ENCODE peak calls at places on chromosomes 13 and 19, in six cellular contexts. Q is aorta, E is tibial nerve, L is thoracic aorta, A is cardiac muscle cell, C is tibial artery. Z is an unnamed sample.

GRCh38 chr19:1896508-1896907 is 8.7 kb upstream of the ADAT3 start:
- DNase-seq in Q (no peak), E (no peak), L (no peak), A (no peak), C (no peak), Z (no peak)

GRCh38 chr19:47704024-47704423 is 9.2 kb upstream of the EHD2 start:
- DNase-seq in Q (no peak), E (no peak), L (no peak), A (no peak), C (no peak), Z (no peak)

GRCh38 chr13:78593129-78593528 is 10.2 kb downstream of the POU4F1 start:
- DNase-seq in Q (no peak), E (no peak), L (no peak), A (no peak), C (no peak), Z (no peak)

GRCh38 chr13:42211704-42212103 is 60.2 kb upstream of the AKAP11 start:
- DNase-seq in Q (no peak), E (no peak), L (no peak), A (no peak), C (no peak), Z (no peak)

GRCh38 chr13:23462815-23463559 is 29.5 kb upstream of the SACS start:
- DNase-seq in Q (no peak), E (no peak), L (no peak), A (no peak), C (no peak), Z (no peak)

GRCh38 chr13:26861951-26862350 is 101.4 kb upstream of the GPR12 start:
- DNase-seq in Q (no peak), E (no peak), L (no peak), A (no peak), C (no peak), Z (no peak)

GRCh38 chr13:114067886-114068722 is 64.3 kb downstream of the RASA3 start:
- DNase-seq in Q (peak; percentile 54), E (peak; percentile 12), L (no peak), A (no peak), C (peak; percentile 18), Z (no peak)

GRCh38 chr19:18156841-18157464 is 4.0 kb downstream of the PIK3R2 start:
- DNase-seq in Q (peak; percentile 88), E (peak; percentile 74), L (no peak), A (peak; percentile 62), C (peak; percentile 68), Z (peak; percentile 93)

GRCh38 chr19:46603195-46603637 is 2.1 kb downstream of the CALM3 start:
- DNase-seq in Q (peak; percentile 42), E (no peak), L (no peak), A (no peak), C (no peak), Z (no peak)

GRCh38 chr19:35306473-35307246 is 14.7 kb downstream of the MAG start:
- DNase-seq in Q (no peak), E (no peak), L (no peak), A (no peak), C (no peak), Z (no peak)

GRCh38 chr13:106424805-106425204 is 110.7 kb downstream of the EFNB2 start:
- DNase-seq in Q (no peak), E (no peak), L (no peak), A (no peak), C (no peak), Z (no peak)

GRCh38 chr13:90055121-90055520 is 1292.4 kb upstream of the MIR17HG start:
- DNase-seq in Q (no peak), E (no peak), L (no peak), A (no peak), C (no peak), Z (no peak)

GRCh38 chr19:1445932-1446712 is 3.8 kb upstream of the APC2 start:
- DNase-seq in Q (no peak), E (no peak), L (no peak), A (peak; percentile 74), C (no peak), Z (no peak)

GRCh38 chr19:13031917-13032623 is 36.8 kb downstream of the NFIX start:
- DNase-seq in Q (peak; percentile 50), E (no peak), L (no peak), A (no peak), C (no peak), Z (no peak)

GRCh38 chr19:3374369-3375112 is 8.2 kb downstream of the NFIC start:
- DNase-seq in Q (no peak), E (no peak), L (no peak), A (no peak), C (peak; percentile 77), Z (no peak)

GRCh38 chr19:36051236-36051635 is 2.8 kb downstream of the THAP8 start:
- DNase-seq in Q (no peak), E (no peak), L (no peak), A (peak; percentile 50), C (no peak), Z (no peak)

GRCh38 chr19:42362891-42363440 is 27.1 kb downstream of the CNFN start:
- DNase-seq in Q (no peak), E (no peak), L (no peak), A (no peak), C (no peak), Z (no peak)

GRCh38 chr13:112679381-112679780 is 10.5 kb upstream of the ATP11A start:
- DNase-seq in Q (no peak), E (no peak), L (no peak), A (no peak), C (peak; percentile 12), Z (no peak)

GRCh38 chr19:40420766-40421467 is 4.9 kb downstream of the SERTAD1 start:
- DNase-seq in Q (peak; percentile 96), E (peak; percentile 87), L (peak; percentile 76), A (peak; percentile 93), C (peak; percentile 92), Z (peak; percentile 89)

GRCh38 chr13:85137516-85137915 is 661.7 kb downstream of the SLITRK6 start:
- DNase-seq in Q (no peak), E (no peak), L (no peak), A (no peak), C (no peak), Z (no peak)

GRCh38 chr19:45172173-45172572 is 5.9 kb downstream of the TRAPPC6A start:
- DNase-seq in Q (no peak), E (no peak), L (no peak), A (no peak), C (no peak), Z (no peak)

GRCh38 chr19:19475845-19476828 is 39.2 kb downstream of the TSSK6 start:
- DNase-seq in Q (no peak), E (no peak), L (no peak), A (peak; percentile 55), C (no peak), Z (no peak)

GRCh38 chr13:43261018-43261417 is 237.6 kb downstream of the DNAJC15 start:
- DNase-seq in Q (no peak), E (no peak), L (no peak), A (no peak), C (no peak), Z (no peak)

GRCh38 chr13:56736966-56737365 is 403.8 kb upstream of the PRR20A start:
- DNase-seq in Q (no peak), E (no peak), L (no peak), A (no peak), C (no peak), Z (no peak)

GRCh38 chr13:56735537-56735942 is 405.2 kb upstream of the PRR20A start:
- DNase-seq in Q (no peak), E (no peak), L (no peak), A (peak; percentile 76), C (no peak), Z (no peak)
- H3K4me3 ChIP-seq in Q (no peak overlapping the region), E (no peak overlapping the region), L (no peak overlapping the region), A (peak overlapping the region; percentile 84), C (no peak overlapping the region), Z (no peak overlapping the region)

DNA sequence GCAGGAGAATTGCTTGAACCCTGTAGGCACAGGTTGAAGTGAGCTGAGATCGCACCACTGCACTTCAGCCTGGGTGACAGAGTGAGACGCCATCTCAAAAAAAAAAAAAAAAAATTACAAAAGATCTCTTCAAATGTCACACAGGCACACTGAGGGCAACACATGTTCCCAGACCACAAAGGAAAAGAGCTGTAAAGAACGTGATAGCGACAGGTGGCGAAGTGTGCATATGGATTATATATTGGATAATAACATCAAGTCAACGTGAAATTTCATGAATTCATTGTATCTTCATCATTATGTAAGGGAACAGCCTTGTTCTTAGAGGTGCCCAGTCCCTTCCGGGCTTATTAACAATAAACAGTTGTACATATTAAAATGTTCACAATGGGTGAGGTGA is 31.8 kb upstream of the DPP9 start:
- DNase-seq in Q (no peak), E (no peak), L (no peak), A (no peak), C (no peak), Z (no peak)
- H3K4me1 ChIP-seq in Q (no peaks in the 10 kb centered on the region), E (no peaks in the 10 kb centered on the region), L (peaks cover 10% of the 10 kb centered on the region), A (no peaks in the 10 kb centered on the region), C (peaks cover 8% of the 10 kb centered on the region), Z (no peaks in the 10 kb centered on the region)

DNA sequence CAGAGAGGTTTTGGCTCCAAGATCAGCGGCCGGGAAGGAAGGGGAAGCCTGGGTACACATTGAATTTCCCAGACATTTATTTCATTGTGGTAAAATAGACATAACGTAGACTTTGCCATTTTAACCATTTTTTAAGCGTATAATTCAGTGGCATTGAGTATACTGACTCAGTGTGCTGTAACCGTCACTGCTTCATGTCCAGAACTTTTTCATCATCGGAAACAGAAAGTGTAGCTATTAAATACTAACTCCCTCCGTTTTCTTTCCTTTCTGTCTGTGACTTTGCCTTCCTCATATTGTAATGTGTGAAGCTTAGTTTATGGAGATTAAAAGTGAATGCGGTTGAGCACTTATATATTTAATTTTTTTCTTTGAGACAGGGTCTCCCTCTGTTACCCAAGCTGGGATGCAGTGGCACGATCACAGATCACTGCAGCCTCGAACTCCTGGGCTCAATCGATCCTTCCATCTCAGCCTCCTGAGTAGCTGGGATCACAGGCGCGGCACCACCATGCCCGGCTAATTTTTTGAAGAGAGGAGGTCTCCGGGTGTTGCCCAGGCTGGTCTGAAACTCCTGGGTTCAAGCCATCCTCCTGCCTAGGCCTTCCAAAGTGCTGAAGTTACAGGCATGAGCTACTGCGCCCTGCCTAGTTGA is 1.4 kb downstream of the HNRNPM start:
- DNase-seq in Q (peak; percentile 13), E (no peak), L (no peak), A (no peak), C (no peak), Z (no peak)
- H3K27ac ChIP-seq in Q (no peak overlapping the region), E (peak overlapping the region; percentile 85), L (peak overlapping the region; percentile 96), A (peak overlapping the region; percentile 99), C (peak overlapping the region; percentile 96), Z (peak overlapping the region; percentile 66)

GRCh38 chr13:29427937-29428309 is 167.6 kb downstream of the SLC7A1 start:
- DNase-seq in Q (no peak), E (no peak), L (no peak), A (no peak), C (no peak), Z (no peak)

GRCh38 chr13:29434217-29434940 is 161.1 kb downstream of the SLC7A1 start:
- DNase-seq in Q (no peak), E (no peak), L (no peak), A (no peak), C (no peak), Z (no peak)

GRCh38 chr13:29428310-29428991 is 167.0 kb downstream of the SLC7A1 start:
- DNase-seq in Q (peak; percentile 53), E (no peak), L (no peak), A (peak; percentile 87), C (no peak), Z (no peak)

GRCh38 chr13:29428992-29429315 is 166.5 kb downstream of the SLC7A1 start:
- DNase-seq in Q (no peak), E (no peak), L (no peak), A (no peak), C (no peak), Z (no peak)

DNA sequence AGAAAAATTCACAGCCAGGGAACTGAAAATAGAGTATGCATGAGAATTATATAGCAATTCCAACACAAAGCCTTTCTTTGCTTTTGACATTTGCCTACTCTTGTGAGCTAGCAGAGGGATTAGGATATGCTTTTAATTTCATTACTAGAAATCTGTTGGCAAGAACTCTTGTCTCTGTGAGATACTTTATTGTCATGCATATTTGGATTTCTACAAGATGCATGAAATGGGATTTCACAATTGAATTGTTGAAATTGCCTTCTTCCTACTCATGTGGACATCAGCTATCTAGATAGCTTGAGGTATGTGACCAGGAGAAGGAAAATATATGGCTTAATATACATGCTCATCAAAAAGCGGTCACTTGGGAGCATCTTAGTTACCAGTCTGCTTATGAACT is 166.0 kb downstream of the SLC7A1 start:
- DNase-seq in Q (no peak), E (no peak), L (no peak), A (no peak), C (no peak), Z (no peak)
- H3K4me3 ChIP-seq in Q (no peak overlapping the region), E (no peak overlapping the region), L (peak overlapping the region; percentile 75), A (peak overlapping the region; percentile 81), C (no peak overlapping the region), Z (no peak overlapping the region)

Z was measured in RWPE2.